ENCODE peak calls at places on chromosomes 5 and 9, in five cellular contexts. U is Peyer's patch, H is HCT116, N is K562, C is transverse colon. D is an unnamed sample.

GRCh38 chr5:150159741-150160179 is 4.1 kb upstream of the PDGFRB start:
- DNase-seq in U (no peak), H (no peak), N (peak), C (no peak), D (no peak)

GRCh38 chr9:89234636-89235035 is 56.0 kb upstream of the SHC3 start:
- DNase-seq in U (no peak), H (no peak), N (no peak), C (no peak), D (no peak)

GRCh38 chr9:27765266-27765665 is 192.0 kb upstream of the C9orf72 start:
- DNase-seq in U (no peak), H (no peak), N (no peak), C (no peak), D (no peak)

GRCh38 chr5:148805323-148806290 is 20.8 kb upstream of the ADRB2 start:
- DNase-seq in U (no peak), H (no peak), N (peak), C (no peak), D (no peak)

GRCh38 chr5:61766141-61766540 is 434.1 kb downstream of the ZSWIM6 start:
- DNase-seq in U (no peak), H (no peak), N (no peak), C (no peak), D (no peak)

GRCh38 chr5:172868924-172869565 is 35.0 kb downstream of the ERGIC1 start:
- DNase-seq in U (peak), H (peak), N (peak), C (peak), D (peak)

GRCh38 chr9:16131269-16131668 is 578.4 kb downstream of the CCDC171 start:
- DNase-seq in U (no peak), H (no peak), N (no peak), C (no peak), D (no peak)

GRCh38 chr9:136820947-136821332 is 13.2 kb downstream of the RABL6 start:
- DNase-seq in U (no peak), H (no peak), N (no peak), C (no peak), D (no peak)

GRCh38 chr5:68299575-68299974 is 84.0 kb downstream of the PIK3R1 start:
- DNase-seq in U (no peak), H (no peak), N (no peak), C (no peak), D (no peak)

GRCh38 chr5:172769598-172770373 is 1.2 kb downstream of the DUSP1 start:
- DNase-seq in U (peak), H (no peak), N (no peak), C (peak), D (peak)

GRCh38 chr5:141713616-141714309 is 31.7 kb upstream of the ARAP3 start:
- DNase-seq in U (no peak), H (no peak), N (no peak), C (no peak), D (no peak)

GRCh38 chr5:16392718-16393117 is 72.9 kb downstream of the ZNF622 start:
- DNase-seq in U (no peak), H (no peak), N (peak), C (no peak), D (no peak)

GRCh38 chr5:61330879-61331406 is 1.1 kb upstream of the ZSWIM6 start:
- DNase-seq in U (peak), H (no peak), N (peak), C (peak), D (peak)

GRCh38 chr5:6760636-6761035 is 47.4 kb downstream of the TENT4A start:
- DNase-seq in U (no peak), H (no peak), N (no peak), C (no peak), D (peak)

GRCh38 chr5:6758706-6759105 is 45.5 kb downstream of the TENT4A start:
- DNase-seq in U (no peak), H (no peak), N (no peak), C (no peak), D (peak)

GRCh38 chr5:6760003-6760402 is 46.8 kb downstream of the TENT4A start:
- DNase-seq in U (no peak), H (no peak), N (no peak), C (no peak), D (peak)

GRCh38 chr5:6758201-6758600 is 45.0 kb downstream of the TENT4A start:
- DNase-seq in U (no peak), H (no peak), N (no peak), C (no peak), D (peak)

GRCh38 chr5:6759401-6759800 is 46.2 kb downstream of the TENT4A start:
- DNase-seq in U (no peak), H (no peak), N (peak), C (no peak), D (peak)
- TF ChIP-seq CTCF in U (no peak), H (no peak), N (peak), C (no peak), D (no peak)

DNA sequence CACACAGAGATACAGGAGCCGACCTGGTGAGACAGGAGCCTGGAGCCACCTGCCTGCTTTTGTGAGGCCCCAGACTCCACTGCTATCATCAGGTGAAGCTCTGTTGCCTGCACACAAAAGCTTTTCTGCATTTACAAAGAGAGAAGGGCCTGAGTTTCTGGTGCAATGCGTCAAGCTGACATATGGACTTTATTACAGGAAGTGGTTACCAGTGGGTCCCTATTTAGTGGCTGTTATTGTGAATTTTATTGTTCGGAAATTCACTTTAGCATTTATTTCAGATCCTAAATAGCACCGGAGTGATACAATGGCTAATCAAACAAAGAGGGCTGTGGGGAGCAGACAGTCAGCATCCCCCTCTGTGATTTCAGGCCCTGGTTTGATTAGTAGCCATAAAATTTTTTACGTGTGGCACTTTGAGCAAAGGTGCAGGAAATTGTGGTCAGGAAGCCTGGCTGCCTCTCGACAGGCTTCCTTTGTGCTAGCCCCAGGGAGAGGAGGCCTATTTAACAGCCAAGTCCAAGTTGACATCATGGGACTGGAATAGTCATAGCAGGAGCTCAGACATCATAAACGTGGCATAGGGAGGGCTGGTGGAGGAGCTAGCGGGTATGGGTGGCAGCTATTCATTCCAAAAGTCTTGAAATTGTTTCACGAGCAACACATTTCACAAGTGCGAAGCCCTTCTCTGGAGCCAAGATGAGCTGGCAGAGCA is 8.4 kb downstream of the TGFBI start:
- DNase-seq in U (peak), H (no peak), N (no peak), C (peak), D (peak)
- TF ChIP-seq POLR2A in U (no peak), H (no peak), N (no peak), C (no peak), D (no peak)

DNA sequence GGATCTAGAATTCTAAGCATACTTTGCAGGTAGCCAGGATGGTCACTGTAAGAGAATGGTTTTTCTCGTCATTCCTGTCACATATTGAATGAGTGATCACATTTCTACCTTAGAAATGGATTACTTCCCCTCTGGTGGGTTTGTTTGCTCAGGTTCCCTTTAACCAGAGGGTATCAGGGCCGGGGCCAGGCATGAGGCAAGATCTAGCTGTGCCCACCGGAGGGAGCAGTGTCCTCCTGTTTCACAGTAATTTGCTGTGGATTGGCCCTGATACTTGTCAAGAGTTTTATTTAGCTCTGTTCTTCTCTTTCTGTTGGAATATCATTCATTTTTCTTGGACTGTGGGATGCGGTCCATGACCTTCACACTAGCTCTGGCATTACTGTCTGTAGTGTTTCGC is 42.3 kb upstream of the ZBED3 start:
- DNase-seq in U (no peak), H (peak), N (no peak), C (no peak), D (no peak)
- TF ChIP-seq CTCF in U (no peak), H (no peak), N (no peak), C (no peak), D (no peak)

GRCh38 chr5:129120158-129120581 is 25.6 kb downstream of the ISOC1 start:
- DNase-seq in U (no peak), H (no peak), N (no peak), C (no peak), D (no peak)

GRCh38 chr5:129115680-129116079 is 21.1 kb downstream of the ISOC1 start:
- DNase-seq in U (no peak), H (no peak), N (no peak), C (no peak), D (no peak)

GRCh38 chr5:129116797-129117196 is 22.2 kb downstream of the ISOC1 start:
- DNase-seq in U (no peak), H (no peak), N (no peak), C (no peak), D (no peak)

GRCh38 chr5:129118405-129118804 is 23.9 kb downstream of the ISOC1 start:
- DNase-seq in U (no peak), H (no peak), N (no peak), C (no peak), D (no peak)

GRCh38 chr5:129118826-129119225 is 24.3 kb downstream of the ISOC1 start:
- DNase-seq in U (no peak), H (no peak), N (no peak), C (no peak), D (no peak)
- TF ChIP-seq POLR2A in U (no peak), H (no peak), N (no peak), C (no peak), D (no peak)

GRCh38 chr5:167570431-167570830 is 721.0 kb upstream of the WWC1 start:
- DNase-seq in U (no peak), H (no peak), N (no peak), C (no peak), D (no peak)

GRCh38 chr5:167561796-167562195 is 729.6 kb upstream of the WWC1 start:
- DNase-seq in U (no peak), H (no peak), N (no peak), C (no peak), D (no peak)

GRCh38 chr5:167565555-167565954 is 725.9 kb upstream of the WWC1 start:
- DNase-seq in U (no peak), H (no peak), N (no peak), C (no peak), D (no peak)
- TF ChIP-seq CTCF in U (no peak), H (no peak), N (no peak), C (no peak), D (no peak)

DNA sequence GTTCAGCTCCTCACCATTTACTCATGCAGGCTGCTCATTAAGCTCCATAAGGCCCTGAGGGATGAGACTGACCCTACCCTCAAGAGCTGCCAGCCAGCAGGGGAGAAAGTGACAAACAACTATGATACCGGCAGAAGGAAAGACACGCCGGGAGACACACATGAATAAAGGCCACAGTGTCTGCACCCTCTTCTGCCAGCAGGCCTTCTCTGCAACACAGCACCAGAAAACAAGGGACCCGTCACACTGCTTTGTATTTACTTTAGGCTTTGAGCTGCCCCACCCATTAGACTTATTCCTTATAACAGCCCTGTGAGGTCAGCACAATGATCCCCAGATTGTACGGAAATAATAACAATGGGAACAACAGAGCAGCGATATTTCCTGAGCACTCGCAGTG is 7.2 kb downstream of the GABBR2 start:
- DNase-seq in U (no peak), H (no peak), N (no peak), C (no peak), D (no peak)
- TF ChIP-seq POLR2A in U (no peak), H (no peak), N (no peak), C (no peak), D (no peak)

D was measured in sigmoid colon.